ENCODE peak calls at places on chromosomes 12 and 14, in six cellular contexts. One of them, this sample, is unnamed.

GRCh38 chr12:22880810-22881209 is 255.8 kb downstream of the ETNK1 start:
- DNase-seq in H1: no peak
- DNase-seq in HCT116: no peak
- DNase-seq in GM12878: no peak
- DNase-seq in HepG2: no peak
- DNase-seq in K562: no peak
- DNase-seq in this sample: no peak

GRCh38 chr14:24329736-24330135 is 5.1 kb downstream of the ADCY4 start:
- DNase-seq in H1: no peak
- DNase-seq in HCT116: no peak
- DNase-seq in GM12878: no peak
- DNase-seq in HepG2: no peak
- DNase-seq in K562: no peak
- DNase-seq in this sample: no peak

GRCh38 chr14:101254805-101255764 is 306.2 kb upstream of the DIO3 start:
- DNase-seq in H1: no peak
- DNase-seq in HCT116: no peak
- DNase-seq in GM12878: no peak
- DNase-seq in HepG2: no peak
- DNase-seq in K562: no peak
- DNase-seq in this sample: no peak

GRCh38 chr14:77311217-77311616 is 9.5 kb downstream of the POMT2 start:
- DNase-seq in H1: no peak
- DNase-seq in HCT116: no peak
- DNase-seq in GM12878: no peak
- DNase-seq in HepG2: no peak
- DNase-seq in K562: no peak
- DNase-seq in this sample: no peak

GRCh38 chr12:67590122-67590795 is 58.3 kb upstream of the DYRK2 start:
- DNase-seq in H1: no peak
- DNase-seq in HCT116: no peak
- DNase-seq in GM12878: no peak
- DNase-seq in HepG2: no peak
- DNase-seq in K562: no peak
- DNase-seq in this sample: no peak

GRCh38 chr12:56657416-56658379 is 11.9 kb upstream of the ATP5F1B start:
- DNase-seq in H1: no peak
- DNase-seq in HCT116: no peak
- DNase-seq in GM12878: no peak
- DNase-seq in HepG2: no peak
- DNase-seq in K562: no peak
- DNase-seq in this sample: no peak

GRCh38 chr14:67221248-67221981 is 19.8 kb upstream of the PALS1 start:
- DNase-seq in H1: no peak
- DNase-seq in HCT116: peak
- DNase-seq in GM12878: no peak
- DNase-seq in HepG2: no peak
- DNase-seq in K562: no peak
- DNase-seq in this sample: peak

GRCh38 chr12:61574339-61574738 is 685.9 kb upstream of the USP15 start:
- DNase-seq in H1: no peak
- DNase-seq in HCT116: no peak
- DNase-seq in GM12878: no peak
- DNase-seq in HepG2: no peak
- DNase-seq in K562: no peak
- DNase-seq in this sample: no peak

GRCh38 chr12:6952121-6952859 is 1.1 kb downstream of the PTPN6 start:
- DNase-seq in H1: no peak
- DNase-seq in HCT116: no peak
- DNase-seq in GM12878: no peak
- DNase-seq in HepG2: no peak
- DNase-seq in K562: no peak
- DNase-seq in this sample: no peak

DNA sequence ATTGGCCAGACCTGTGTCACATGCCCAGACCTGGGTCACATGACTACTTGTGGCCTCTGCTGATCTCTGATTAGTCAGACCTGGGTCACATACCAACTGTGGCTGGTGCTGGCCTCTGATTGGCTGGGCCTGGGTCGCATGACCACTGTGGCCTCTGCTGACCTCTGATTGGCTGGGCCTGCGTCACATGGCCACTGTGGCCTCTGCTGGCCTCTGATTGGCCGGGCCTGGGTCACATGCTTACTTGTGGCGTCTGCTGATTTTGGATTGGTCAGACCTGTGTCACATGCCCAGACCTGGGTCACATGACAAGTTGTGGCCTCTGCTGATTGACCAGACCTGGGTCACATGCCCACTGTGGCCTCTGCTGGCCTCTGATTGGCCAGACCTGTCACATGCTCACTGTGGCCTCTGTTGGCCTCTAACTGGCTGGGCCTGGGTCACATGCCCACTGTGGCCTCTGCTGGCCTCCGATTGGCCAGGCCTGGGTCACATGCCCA is 251.4 kb downstream of the SLC15A4 start:
- DNase-seq in H1: no peak
- DNase-seq in HCT116: no peak
- DNase-seq in GM12878: no peak
- DNase-seq in HepG2: no peak
- DNase-seq in K562: peak
- DNase-seq in this sample: no peak
- TF ChIP-seq JUND in H1: no peak
- TF ChIP-seq JUND in HCT116: no peak
- TF ChIP-seq JUND in GM12878: no peak
- TF ChIP-seq JUND in HepG2: no peak
- TF ChIP-seq JUND in K562: no peak
- TF ChIP-seq JUND in this sample: no peak

GRCh38 chr12:90339837-90340236 is 615.1 kb downstream of the CCER1 start:
- DNase-seq in H1: no peak
- DNase-seq in HCT116: no peak
- DNase-seq in GM12878: no peak
- DNase-seq in HepG2: no peak
- DNase-seq in K562: no peak
- DNase-seq in this sample: no peak

GRCh38 chr12:90338365-90338764 is 616.6 kb downstream of the CCER1 start:
- DNase-seq in H1: no peak
- DNase-seq in HCT116: no peak
- DNase-seq in GM12878: no peak
- DNase-seq in HepG2: no peak
- DNase-seq in K562: no peak
- DNase-seq in this sample: no peak

GRCh38 chr12:90342081-90342480 is 612.9 kb downstream of the CCER1 start:
- DNase-seq in H1: no peak
- DNase-seq in HCT116: no peak
- DNase-seq in GM12878: no peak
- DNase-seq in HepG2: no peak
- DNase-seq in K562: no peak
- DNase-seq in this sample: no peak

DNA sequence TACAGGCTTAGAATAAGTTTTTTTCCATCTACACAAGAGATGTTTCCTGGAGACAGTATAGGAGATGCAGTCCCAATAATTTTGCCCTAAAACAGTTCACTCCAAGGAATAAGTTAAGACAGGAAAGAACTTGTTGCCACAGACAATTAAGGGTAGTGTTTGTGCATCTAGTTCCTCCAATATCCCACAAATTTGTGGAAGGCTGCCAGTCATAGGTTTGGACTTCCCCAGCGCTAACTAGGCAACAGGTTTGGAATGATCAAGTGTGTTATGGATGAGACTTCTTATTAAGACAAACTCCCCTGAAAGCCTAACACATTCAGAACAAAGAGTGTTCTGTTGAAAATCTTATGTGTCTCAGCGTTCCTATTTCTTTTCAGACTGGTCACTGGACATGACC is 611.0 kb downstream of the CCER1 start:
- DNase-seq in H1: no peak
- DNase-seq in HCT116: no peak
- DNase-seq in GM12878: no peak
- DNase-seq in HepG2: no peak
- DNase-seq in K562: no peak
- DNase-seq in this sample: no peak
- TF ChIP-seq JUND in H1: no peak
- TF ChIP-seq JUND in HCT116: no peak
- TF ChIP-seq JUND in GM12878: no peak
- TF ChIP-seq JUND in HepG2: no peak
- TF ChIP-seq JUND in K562: no peak
- TF ChIP-seq JUND in this sample: no peak

DNA sequence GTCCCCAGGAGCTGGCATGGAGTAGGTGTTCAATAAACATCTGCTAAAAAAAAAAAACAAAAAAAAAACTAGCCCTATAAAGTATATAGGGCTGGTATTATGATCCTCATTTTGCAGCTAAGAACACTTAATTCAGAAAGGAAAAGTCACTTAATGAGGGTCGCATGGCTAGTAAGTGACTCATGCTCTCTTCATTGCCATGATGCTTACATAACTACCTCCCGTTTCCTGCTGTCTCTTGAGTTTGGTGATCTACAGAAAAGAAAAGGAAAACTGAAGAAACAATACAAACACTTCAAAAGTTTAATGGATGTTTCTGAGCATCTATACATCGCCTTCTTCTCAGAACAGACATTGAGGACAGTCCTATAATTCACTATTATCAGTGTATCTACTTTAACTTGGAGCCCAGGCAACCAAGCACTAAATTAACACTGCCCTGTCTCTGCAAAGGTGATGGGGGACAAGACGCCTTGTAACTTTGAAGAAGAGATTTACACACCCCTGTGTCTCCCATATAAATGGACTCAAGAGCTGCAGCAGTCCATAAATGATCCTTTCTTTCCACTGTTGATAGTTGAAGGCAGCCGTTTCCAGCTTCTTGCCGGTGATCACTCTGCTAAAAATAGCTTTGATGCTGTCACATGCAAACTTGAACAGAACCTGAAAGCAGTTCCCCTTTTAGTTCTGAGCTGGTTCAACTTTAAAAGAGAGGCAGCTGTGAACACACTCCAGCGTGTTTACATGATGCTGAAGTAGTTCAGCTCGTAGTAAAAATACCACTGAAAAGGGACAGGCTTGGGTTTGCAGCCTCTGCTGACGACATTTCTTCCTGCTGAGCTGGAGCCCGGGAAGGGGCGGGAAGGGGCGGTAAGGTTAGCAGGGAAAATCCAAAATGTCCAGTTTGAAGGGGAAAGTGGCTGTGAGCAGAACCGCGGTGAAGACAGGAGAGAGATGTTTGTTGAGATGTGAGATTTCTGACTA is 113.3 kb downstream of the FOXN3 start:
- DNase-seq in H1: no peak
- DNase-seq in HCT116: no peak
- DNase-seq in GM12878: peak
- DNase-seq in HepG2: peak
- DNase-seq in K562: no peak
- DNase-seq in this sample: no peak
- TF ChIP-seq JUND in H1: peak
- TF ChIP-seq JUND in HCT116: no peak
- TF ChIP-seq JUND in GM12878: no peak
- TF ChIP-seq JUND in HepG2: no peak
- TF ChIP-seq JUND in K562: no peak
- TF ChIP-seq JUND in this sample: no peak

GRCh38 chr14:46053221-46053620 is 598.4 kb downstream of the RPL10L start:
- DNase-seq in H1: no peak
- DNase-seq in HCT116: no peak
- DNase-seq in GM12878: no peak
- DNase-seq in HepG2: no peak
- DNase-seq in K562: no peak
- DNase-seq in this sample: no peak

GRCh38 chr14:46051801-46052200 is 599.8 kb downstream of the RPL10L start:
- DNase-seq in H1: no peak
- DNase-seq in HCT116: no peak
- DNase-seq in GM12878: no peak
- DNase-seq in HepG2: no peak
- DNase-seq in K562: no peak
- DNase-seq in this sample: no peak

DNA sequence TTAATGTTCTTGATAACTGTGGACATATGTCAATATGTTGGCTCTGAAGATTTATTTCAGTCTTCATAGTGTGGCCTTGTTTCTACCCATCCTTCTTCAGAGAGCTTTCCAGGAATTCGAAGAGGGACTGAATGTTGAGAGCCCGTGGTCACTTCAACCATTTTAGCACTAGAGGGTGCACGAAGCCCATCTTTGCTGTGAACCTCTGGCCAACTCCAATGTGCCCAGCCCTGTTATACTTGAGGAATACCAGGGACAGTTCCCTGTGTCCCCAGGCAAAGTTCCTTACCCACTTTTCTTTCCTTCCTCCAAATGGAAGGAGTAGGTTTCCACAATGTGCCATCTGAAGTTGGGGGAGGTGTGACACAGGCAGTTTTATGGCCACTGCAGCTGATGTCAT is 603.5 kb downstream of the RPL10L start:
- DNase-seq in H1: peak
- DNase-seq in HCT116: peak
- DNase-seq in GM12878: peak
- DNase-seq in HepG2: peak
- DNase-seq in K562: no peak
- DNase-seq in this sample: peak
- TF ChIP-seq JUND in H1: no peak
- TF ChIP-seq JUND in HCT116: no peak
- TF ChIP-seq JUND in GM12878: no peak
- TF ChIP-seq JUND in HepG2: no peak
- TF ChIP-seq JUND in K562: no peak
- TF ChIP-seq JUND in this sample: no peak

This sample was measured in T47D.